ENCODE peak calls at places on chromosome 12, in seven cellular contexts. F, E, M, G, Y, I and Q are unnamed samples.

GRCh38 chr12:51419473-51420228 is 5.0 kb upstream of the SLC4A8 start:
- DNase-seq in F (no peak), E (no peak), M (no peak), G (no peak), Y (no peak), I (no peak), Q (no peak)

GRCh38 chr12:55392032-55392795 is 8.1 kb upstream of the OR6C65 start:
- DNase-seq in F (no peak), E (no peak), M (no peak), G (no peak), Y (no peak), I (no peak), Q (no peak)

GRCh38 chr12:101939856-101940265 is 62.5 kb downstream of the DRAM1 start:
- DNase-seq in F (peak), E (peak), M (peak), G (peak), Y (peak), I (peak), Q (peak)

GRCh38 chr12:14111230-14111865 is 129.9 kb upstream of the GRIN2B start:
- DNase-seq in F (no peak), E (peak), M (no peak), G (no peak), Y (no peak), I (peak), Q (no peak)

GRCh38 chr12:124774054-124774461 is 89.6 kb downstream of the SCARB1 start:
- DNase-seq in F (no peak), E (peak), M (no peak), G (no peak), Y (no peak), I (no peak), Q (no peak)

GRCh38 chr12:133201888-133202287 is 20.6 kb downstream of the ZNF268 start:
- DNase-seq in F (no peak), E (no peak), M (no peak), G (no peak), Y (no peak), I (no peak), Q (no peak)

GRCh38 chr12:6684609-6685008 is 4.6 kb downstream of the ZNF384 start:
- DNase-seq in F (no peak), E (peak), M (no peak), G (no peak), Y (peak), I (peak), Q (no peak)

GRCh38 chr12:120801146-120801545 is 75.5 kb downstream of the ACADS start:
- DNase-seq in F (no peak), E (peak), M (no peak), G (no peak), Y (no peak), I (no peak), Q (no peak)

GRCh38 chr12:9064201-9064814 is 51.4 kb downstream of the A2M start:
- DNase-seq in F (peak), E (peak), M (peak), G (no peak), Y (peak), I (peak), Q (peak)

GRCh38 chr12:87779858-87780498 is 249.2 kb downstream of the C12orf50 start:
- DNase-seq in F (peak), E (no peak), M (no peak), G (no peak), Y (no peak), I (no peak), Q (no peak)

GRCh38 chr12:29026419-29026818 is 122.7 kb upstream of the FAR2 start:
- DNase-seq in F (peak), E (no peak), M (no peak), G (no peak), Y (no peak), I (no peak), Q (peak)

GRCh38 chr12:93301171-93301570 is 76.6 kb upstream of the NUDT4 start:
- DNase-seq in F (no peak), E (no peak), M (no peak), G (no peak), Y (no peak), I (no peak), Q (no peak)

GRCh38 chr12:52160200-52160599 is 31.6 kb downstream of the KRT80 start:
- DNase-seq in F (no peak), E (no peak), M (no peak), G (no peak), Y (no peak), I (no peak), Q (no peak)

GRCh38 chr12:93378373-93379310 is 917 bp downstream of the NUDT4 start:
- DNase-seq in F (peak), E (peak), M (peak), G (no peak), Y (peak), I (peak), Q (peak)

GRCh38 chr12:39619660-39620433 is at the start of gene ABCD2:
- DNase-seq in F (peak), E (peak), M (peak), G (peak), Y (peak), I (peak), Q (peak)

GRCh38 chr12:89346741-89347324 is 5.5 kb downstream of the DUSP6 start:
- DNase-seq in F (peak), E (no peak), M (no peak), G (no peak), Y (no peak), I (no peak), Q (peak)

GRCh38 chr12:40714636-40715035 is 22.4 kb downstream of the CNTN1 start:
- DNase-seq in F (no peak), E (no peak), M (no peak), G (no peak), Y (no peak), I (no peak), Q (no peak)

GRCh38 chr12:58285551-58285950 is 344.2 kb downstream of the ATP23 start:
- DNase-seq in F (no peak), E (no peak), M (no peak), G (no peak), Y (no peak), I (peak), Q (no peak)

GRCh38 chr12:132337557-132337956 is 8.2 kb upstream of the GALNT9 start:
- DNase-seq in F (no peak), E (no peak), M (no peak), G (no peak), Y (no peak), I (no peak), Q (no peak)

GRCh38 chr12:17928708-17929366 is 161.2 kb downstream of the RERGL start:
- DNase-seq in F (peak), E (no peak), M (peak), G (no peak), Y (no peak), I (no peak), Q (peak)

GRCh38 chr12:54749191-54749818 is 101.1 kb upstream of the DCD start:
- DNase-seq in F (peak), E (peak), M (peak), G (no peak), Y (peak), I (no peak), Q (peak)

GRCh38 chr12:67621112-67621511 is 27.4 kb upstream of the DYRK2 start:
- DNase-seq in F (peak), E (no peak), M (no peak), G (no peak), Y (no peak), I (no peak), Q (no peak)

GRCh38 chr12:30914986-30915591 is 11.5 kb upstream of the TSPAN11 start:
- DNase-seq in F (no peak), E (no peak), M (no peak), G (no peak), Y (no peak), I (no peak), Q (no peak)

GRCh38 chr12:132218915-132219314 is 74.7 kb downstream of the NOC4L start:
- DNase-seq in F (no peak), E (peak), M (no peak), G (no peak), Y (peak), I (peak), Q (no peak)

GRCh38 chr12:55929306-55929791 is 1.6 kb upstream of the DGKA start:
- DNase-seq in F (no peak), E (peak), M (no peak), G (no peak), Y (no peak), I (no peak), Q (no peak)

GRCh38 chr12:82910246-82910893 is 223.7 kb downstream of the TMTC2 start:
- DNase-seq in F (no peak), E (no peak), M (no peak), G (no peak), Y (no peak), I (peak), Q (no peak)

GRCh38 chr12:122834229-122834920 is 882 bp upstream of the HIP1R start:
- DNase-seq in F (peak), E (no peak), M (no peak), G (no peak), Y (peak), I (peak), Q (peak)

GRCh38 chr12:30970559-30971202 is 44.1 kb downstream of the TSPAN11 start:
- DNase-seq in F (no peak), E (no peak), M (no peak), G (no peak), Y (no peak), I (no peak), Q (no peak)

GRCh38 chr12:6699989-6700645 is 498 bp downstream of the PIANP start:
- DNase-seq in F (no peak), E (no peak), M (no peak), G (no peak), Y (peak), I (peak), Q (no peak)

GRCh38 chr12:20367731-20368652 is at the start of gene PDE3A:
- DNase-seq in F (peak), E (peak), M (peak), G (peak), Y (peak), I (peak), Q (peak)
- TF ChIP-seq CTCF in F (no peak), E (no peak), M (peak), G (no peak), Y (peak), I (no peak), Q (peak)

GRCh38 chr12:27711957-27712356 is 1.3 kb downstream of the MRPS35 start:
- DNase-seq in F (no peak), E (no peak), M (no peak), G (no peak), Y (no peak), I (no peak), Q (no peak)

GRCh38 chr12:27709932-27710591 is 570 bp upstream of the MRPS35 start:
- DNase-seq in F (peak), E (peak), M (no peak), G (no peak), Y (no peak), I (no peak), Q (peak)

GRCh38 chr12:27709212-27709931 is 1.3 kb upstream of the MRPS35 start:
- DNase-seq in F (no peak), E (no peak), M (no peak), G (no peak), Y (no peak), I (no peak), Q (no peak)

GRCh38 chr12:27711312-27711682 is 665 bp downstream of the MRPS35 start:
- DNase-seq in F (peak), E (peak), M (no peak), G (no peak), Y (no peak), I (no peak), Q (peak)

GRCh38 chr12:27710592-27711311 is at the start of gene MRPS35:
- DNase-seq in F (peak), E (peak), M (peak), G (peak), Y (peak), I (peak), Q (peak)
- TF ChIP-seq CTCF in F (no peak), E (no peak), M (no peak), G (no peak), Y (no peak), I (no peak), Q (no peak)

GRCh38 chr12:1922075-1922709 is 3.7 kb upstream of the CACNA2D4 start:
- DNase-seq in F (no peak), E (no peak), M (no peak), G (no peak), Y (no peak), I (peak), Q (no peak)
- TF ChIP-seq CTCF in F (no peak), E (no peak), M (no peak), G (no peak), Y (no peak), I (no peak), Q (no peak)

GRCh38 chr12:62396750-62397149 is 69.9 kb upstream of the MON2 start:
- DNase-seq in F (no peak), E (no peak), M (no peak), G (no peak), Y (no peak), I (no peak), Q (no peak)
- TF ChIP-seq CTCF in F (no peak), E (no peak), M (no peak), G (no peak), Y (no peak), I (no peak), Q (no peak)

GRCh38 chr12:107912421-107913004 is 138.0 kb downstream of the ASCL4 start:
- DNase-seq in F (peak), E (peak), M (no peak), G (no peak), Y (peak), I (peak), Q (no peak)
- TF ChIP-seq CTCF in F (peak), E (peak), M (peak), G (peak), Y (peak), I (peak), Q (peak)

DNA sequence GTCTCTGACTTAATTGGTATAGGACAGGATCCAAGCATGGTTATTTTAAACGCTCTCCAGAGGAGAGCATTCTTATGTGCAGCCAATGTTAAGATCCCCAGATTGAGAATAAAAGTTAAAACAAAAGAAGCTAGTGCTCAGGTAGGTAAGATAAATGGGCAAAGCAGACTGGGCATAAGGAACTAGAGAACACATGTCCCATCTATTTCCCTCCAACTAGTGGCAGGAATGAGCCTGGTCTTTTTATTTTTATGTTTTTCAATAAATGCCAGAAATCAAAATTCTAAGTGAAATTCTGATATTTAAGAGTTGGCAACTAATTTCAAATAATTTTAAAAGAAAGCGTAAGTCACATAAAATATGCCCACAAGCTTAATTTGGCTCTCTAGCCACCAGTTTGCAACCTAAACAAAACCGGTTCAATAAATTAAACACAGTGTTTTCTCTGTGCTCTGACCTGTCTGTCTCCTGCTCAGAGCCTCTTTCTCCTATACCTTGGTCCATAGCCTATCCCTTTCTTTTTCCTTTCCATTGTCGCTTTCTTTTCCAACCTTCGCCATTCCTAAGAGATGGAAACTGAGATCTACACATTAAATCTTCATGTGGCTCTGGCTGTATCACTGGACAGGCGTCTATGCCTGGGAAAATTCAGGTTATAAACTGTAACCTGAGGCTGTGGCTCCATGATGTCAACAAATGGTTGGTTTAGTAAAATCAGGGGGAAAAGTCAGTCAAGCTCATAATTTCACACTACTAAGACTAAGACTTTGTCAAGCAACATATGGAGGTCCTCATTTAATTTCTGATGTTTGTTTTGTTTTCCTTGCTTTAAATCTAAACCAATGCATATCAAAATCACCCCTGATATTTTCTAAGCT is 5.5 kb downstream of the SLC38A1 start:
- DNase-seq in F (no peak), E (no peak), M (no peak), G (no peak), Y (no peak), I (no peak), Q (no peak)
- TF ChIP-seq CTCF in F (peak), E (no peak), M (peak), G (no peak), Y (peak), I (no peak), Q (peak)

GRCh38 chr12:47858511-47859266 is 39.0 kb upstream of the HDAC7 start:
- DNase-seq in F (peak), E (no peak), M (no peak), G (no peak), Y (no peak), I (no peak), Q (no peak)
- TF ChIP-seq CTCF in F (no peak), E (no peak), M (no peak), G (no peak), Y (no peak), I (no peak), Q (no peak)

DNA sequence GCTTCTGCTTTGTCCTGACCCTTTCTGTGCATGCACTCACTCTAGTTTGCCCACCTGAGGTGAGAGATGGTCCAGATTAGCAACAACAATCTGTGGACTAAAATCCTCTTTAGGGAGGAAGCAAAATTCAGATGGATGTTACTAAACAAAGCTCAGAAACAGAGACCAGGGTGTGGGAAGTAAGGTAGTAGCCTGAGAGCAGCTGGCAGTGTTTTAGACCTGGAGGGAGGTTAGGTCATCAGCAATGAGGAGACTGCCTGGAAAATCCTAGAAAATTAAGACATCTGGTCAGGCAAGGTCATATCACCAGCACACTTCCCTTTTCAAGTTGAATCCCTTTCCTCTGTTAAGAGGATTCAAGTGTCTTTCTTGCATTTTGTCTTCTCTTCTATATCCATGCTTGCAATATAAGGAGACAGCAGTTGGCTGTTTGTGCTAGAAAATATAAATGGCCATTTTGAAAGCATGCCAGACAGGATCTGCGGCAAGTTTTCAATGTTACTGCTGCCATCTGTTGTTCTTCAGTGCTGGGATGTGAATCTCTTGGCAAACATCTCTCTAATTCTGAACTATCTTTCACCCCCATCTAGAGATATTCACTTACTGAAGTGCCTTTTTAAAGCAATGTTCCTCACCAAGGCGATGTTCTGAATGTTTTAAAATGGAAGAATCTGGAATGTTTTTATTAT is 266.4 kb downstream of the NAV3 start:
- DNase-seq in F (no peak), E (no peak), M (no peak), G (no peak), Y (no peak), I (no peak), Q (peak)
- TF ChIP-seq CTCF in F (peak), E (no peak), M (peak), G (no peak), Y (no peak), I (no peak), Q (peak)

GRCh38 chr12:1800646-1801284 is 19.6 kb upstream of the LRTM2 start:
- DNase-seq in F (no peak), E (no peak), M (no peak), G (peak), Y (no peak), I (peak), Q (no peak)
- TF ChIP-seq CTCF in F (no peak), E (peak), M (no peak), G (peak), Y (peak), I (no peak), Q (peak)